ENCODE peak calls at places on chromosomes 6 and 20, in four cellular contexts. H is keratinocyte, R is GM23248, U is endodermal cell. S is an unnamed sample.

GRCh38 chr6:170137176-170137891 is 153.5 kb downstream of the DLL1 start:
- DNase-seq in H (no peak), R (peak), U (peak), S (no peak)

GRCh38 chr20:31652917-31653385 is 15.2 kb downstream of the COX4I2 start:
- DNase-seq in H (no peak), R (peak), U (no peak), S (no peak)

GRCh38 chr6:168381726-168382458 is 59.1 kb upstream of the SMOC2 start:
- DNase-seq in H (no peak), R (no peak), U (no peak), S (no peak)

GRCh38 chr20:14633507-14633906 is 296.1 kb upstream of the FLRT3 start:
- DNase-seq in H (no peak), R (peak), U (no peak), S (no peak)

GRCh38 chr20:25071722-25072121 is 10.2 kb downstream of the VSX1 start:
- DNase-seq in H (no peak), R (no peak), U (peak), S (no peak)

GRCh38 chr6:54907316-54907715 is 60.7 kb downstream of the FAM83B start:
- DNase-seq in H (no peak), R (no peak), U (no peak), S (no peak)

GRCh38 chr6:35173068-35174042 is 32.2 kb upstream of the TCP11 start:
- DNase-seq in H (no peak), R (peak), U (peak), S (no peak)

GRCh38 chr6:79467716-79468115 is 69.5 kb downstream of the LCA5 start:
- DNase-seq in H (no peak), R (peak), U (peak), S (no peak)

GRCh38 chr20:35339007-35339406 is 46.8 kb upstream of the FAM83C start:
- DNase-seq in H (no peak), R (peak), U (no peak), S (no peak)

GRCh38 chr6:72140795-72141194 is 254.4 kb downstream of the RIMS1 start:
- DNase-seq in H (no peak), R (peak), U (no peak), S (no peak)

GRCh38 chr6:36683656-36684446 is 5.3 kb downstream of the CDKN1A start:
- DNase-seq in H (no peak), R (no peak), U (peak), S (no peak)

GRCh38 chr20:49450281-49450707 is 32.2 kb downstream of the KCNB1 start:
- DNase-seq in H (no peak), R (no peak), U (peak), S (peak)

GRCh38 chr6:147585256-147585655 is 76.8 kb downstream of the SAMD5 start:
- DNase-seq in H (no peak), R (no peak), U (no peak), S (no peak)

GRCh38 chr20:10475225-10475624 is 40.1 kb downstream of the SLX4IP start:
- DNase-seq in H (no peak), R (no peak), U (no peak), S (no peak)

GRCh38 chr20:50799176-50799889 is 4.5 kb downstream of the BCAS4 start:
- DNase-seq in H (no peak), R (no peak), U (peak), S (no peak)

GRCh38 chr20:50802289-50802688 is 7.4 kb downstream of the BCAS4 start:
- DNase-seq in H (no peak), R (no peak), U (no peak), S (no peak)

GRCh38 chr20:50798650-50799049 is 3.8 kb downstream of the BCAS4 start:
- DNase-seq in H (no peak), R (no peak), U (no peak), S (no peak)

GRCh38 chr20:50801747-50802125 is 6.9 kb downstream of the BCAS4 start:
- DNase-seq in H (no peak), R (no peak), U (no peak), S (no peak)

GRCh38 chr20:50799890-50800550 is 5.2 kb downstream of the BCAS4 start:
- DNase-seq in H (no peak), R (no peak), U (peak), S (no peak)
- H3K9ac ChIP-seq in H (no peak), R (no peak), U (no peak), S (no peak)

DNA sequence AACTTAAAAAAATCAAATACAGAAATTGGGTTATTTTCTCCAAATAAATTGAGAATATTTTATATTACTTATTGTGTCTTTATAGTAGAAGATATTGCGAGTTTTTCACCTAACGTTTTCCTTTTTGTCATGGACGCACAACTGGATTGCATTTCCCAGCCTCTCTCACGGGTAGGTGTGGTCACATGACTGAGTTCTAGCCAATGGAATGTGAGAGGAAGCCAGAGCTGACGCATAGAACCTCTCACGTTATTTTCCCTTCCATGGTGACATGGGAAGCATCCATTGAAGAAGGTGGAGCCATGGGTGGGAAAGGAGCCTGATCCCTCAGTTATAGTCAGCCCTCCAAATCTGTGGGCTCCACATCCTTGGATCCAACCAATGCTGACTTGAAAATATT is 155.9 kb upstream of the UST start:
- DNase-seq in H (no peak), R (no peak), U (no peak), S (no peak)
- H3K9ac ChIP-seq in H (no peak), R (no peak), U (no peak), S (no peak)

GRCh38 chr6:134720353-134721094 is 229.4 kb downstream of the ALDH8A1 start:
- DNase-seq in H (no peak), R (no peak), U (no peak), S (no peak)
- H3K9ac ChIP-seq in H (no peak), R (no peak), U (no peak), S (no peak)

DNA sequence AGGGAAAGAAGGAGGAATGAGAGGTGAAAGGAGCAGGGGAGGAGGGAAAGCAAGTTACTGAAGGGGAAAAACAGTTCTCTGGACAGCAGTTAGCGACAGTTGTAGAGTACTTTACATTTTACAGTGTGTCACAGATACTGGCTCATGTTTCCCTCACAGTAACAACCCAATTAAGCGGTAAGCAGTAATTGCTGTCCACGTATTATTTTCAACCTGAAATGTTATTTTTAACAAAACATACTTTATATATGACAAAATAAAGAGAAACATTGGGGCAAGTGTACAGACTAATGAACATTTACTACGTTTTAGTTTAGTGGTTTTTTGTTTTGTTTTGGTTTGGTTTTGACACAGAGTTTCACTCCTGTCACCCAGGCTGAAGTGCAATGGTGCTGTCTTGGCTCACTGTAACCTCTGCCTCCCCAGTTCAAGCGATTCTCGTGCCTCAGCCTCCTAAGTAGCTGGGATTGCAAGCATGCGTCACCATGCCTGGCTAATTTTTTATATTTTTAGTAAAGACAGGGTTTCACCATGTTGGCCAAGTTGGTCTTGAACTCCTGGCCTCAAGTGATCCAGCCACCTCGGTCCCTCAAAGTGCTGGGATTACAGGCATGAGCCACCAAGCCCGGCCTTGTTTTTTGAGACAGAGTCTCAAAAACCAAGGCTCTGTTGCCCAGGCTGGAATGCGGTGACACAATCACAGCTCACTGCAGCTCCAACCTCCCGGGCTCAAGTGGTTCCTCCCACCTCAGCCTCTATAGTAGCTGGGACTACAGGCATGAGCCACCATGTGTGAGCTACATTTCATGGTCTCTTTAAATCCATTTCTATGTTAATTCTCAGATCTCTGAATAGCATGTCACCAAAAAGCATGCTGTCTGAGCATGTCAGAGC is 22.6 kb upstream of the BTN3A2 start:
- DNase-seq in H (no peak), R (peak), U (peak), S (no peak)
- H3K9ac ChIP-seq in H (no peak), R (no peak), U (no peak), S (no peak)

DNA sequence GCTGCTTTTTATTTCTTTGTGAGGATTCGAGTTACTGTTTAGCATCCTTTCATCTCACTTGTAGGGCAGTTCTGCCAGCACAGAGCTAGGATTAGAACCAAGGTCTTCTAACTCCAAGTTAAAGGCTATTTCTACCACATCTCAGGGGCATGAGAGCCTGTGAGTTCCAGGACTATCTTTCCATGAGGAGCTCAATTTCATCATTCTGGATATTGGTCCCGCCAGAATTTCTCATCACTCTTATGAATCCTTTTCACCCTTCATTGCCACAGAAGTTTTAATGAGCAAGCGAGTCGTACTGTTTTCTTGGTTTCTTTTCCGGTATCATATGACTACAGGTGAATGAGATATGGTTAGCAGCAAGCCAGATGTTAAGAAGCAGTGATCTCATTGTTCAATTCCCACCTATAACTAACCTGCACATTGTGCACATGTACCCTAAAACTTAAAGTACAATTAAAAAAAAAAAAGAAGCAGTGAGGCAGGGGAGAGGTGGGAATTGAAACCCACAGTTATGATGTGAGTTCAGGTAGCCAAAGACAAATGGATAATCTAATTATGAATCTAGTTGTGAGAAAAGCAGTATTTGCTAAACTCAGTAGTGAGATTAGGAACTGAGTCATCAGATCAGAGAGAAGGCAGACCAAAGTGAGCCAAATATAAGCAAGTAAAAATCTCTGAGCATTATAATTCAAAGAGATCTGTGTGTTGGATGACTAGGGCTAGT is 78.0 kb upstream of the ELOVL5 start:
- DNase-seq in H (no peak), R (no peak), U (no peak), S (no peak)
- H3K9ac ChIP-seq in H (no peak), R (no peak), U (no peak), S (no peak)

GRCh38 chr6:124961784-124962611 is at the start of gene RNF217:
- DNase-seq in H (no peak), R (peak), U (peak), S (no peak)

GRCh38 chr6:124961468-124961783 is 811 bp upstream of the RNF217 start:
- DNase-seq in H (no peak), R (no peak), U (no peak), S (no peak)

GRCh38 chr6:124958759-124959354 is 3.4 kb upstream of the RNF217 start:
- DNase-seq in H (no peak), R (peak), U (no peak), S (no peak)

GRCh38 chr6:124962617-124963415 is 579 bp downstream of the RNF217 start:
- DNase-seq in H (no peak), R (peak), U (peak), S (no peak)

GRCh38 chr6:124960757-124961467 is 1.3 kb upstream of the RNF217 start:
- DNase-seq in H (no peak), R (peak), U (no peak), S (no peak)
- H3K9ac ChIP-seq in H (peak), R (peak), U (no peak), S (no peak)

GRCh38 chr20:47257771-47258170 is 98.7 kb downstream of the ZMYND8 start:
- DNase-seq in H (no peak), R (no peak), U (no peak), S (no peak)
- H3K9ac ChIP-seq in H (no peak), R (no peak), U (no peak), S (no peak)